ENCODE peak calls at places on chromosomes 6 and 20, in six cellular contexts. F is mucosa of gallbladder, U is A549, A is cardiac fibroblast, T is heart right ventricle, D is activated T-cell treated with anti-CD3 and anti-CD28 coated beads for 1 hour. J is an unnamed sample.

GRCh38 chr20:59598625-59599310 is 5.6 kb upstream of the PHACTR3 start:
- DNase-seq in F (peak; percentile 42), U (peak; percentile 71), A (peak; percentile 7), T (no peak), D (peak; percentile 4), J (no peak)

GRCh38 chr6:125834347-125834746 is 43.6 kb downstream of the NCOA7 start:
- DNase-seq in A (no peak), T (no peak), F (no peak), D (no peak), U (no peak), J (no peak)

GRCh38 chr20:49725694-49726093 is 12.0 kb upstream of the B4GALT5 start:
- DNase-seq in U (no peak), F (no peak), D (no peak), T (no peak), A (no peak), J (no peak)

GRCh38 chr20:62739581-62740285 is 31.1 kb downstream of the NTSR1 start:
- DNase-seq in U (no peak), D (peak; percentile 28), A (no peak), T (no peak), F (no peak), J (peak; percentile 29)

GRCh38 chr20:24627291-24627690 is 157.9 kb downstream of the SYNDIG1 start:
- DNase-seq in A (no peak), D (no peak), U (no peak), T (no peak), F (no peak), J (no peak)

GRCh38 chr6:99282479-99283062 is 66.9 kb downstream of the FAXC start:
- DNase-seq in U (no peak), D (no peak), A (peak; percentile 35), T (no peak), F (no peak), J (no peak)

GRCh38 chr20:48735112-48735511 is 92.7 kb downstream of the PREX1 start:
- DNase-seq in F (no peak), T (no peak), U (no peak), A (no peak), D (no peak), J (no peak)

GRCh38 chr6:149237464-149237863 is 80.0 kb upstream of the TAB2 start:
- DNase-seq in T (no peak), D (no peak), U (no peak), A (no peak), F (no peak), J (no peak)

GRCh38 chr20:63769891-63770474 is 30.4 kb downstream of the SLC2A4RG start:
- DNase-seq in D (no peak), U (no peak), A (no peak), T (no peak), F (no peak), J (no peak)

J was measured in activated B cell treated with CpG ODN at 0.5 μM for 24 hours.